ENCODE peak calls at places on chromosomes 11 and 22, in seven cellular contexts. One of them, this sample, is unnamed.

GRCh38 chr11:66625752-66626149 is 9.3 kb downstream of the RBM14 start:
- DNase-seq in hippocampal formation: no peak
- DNase-seq in activated CD4-positive, CD25-positive, alpha-beta regulatory T cell: no peak
- DNase-seq in NCI-H460: no peak
- DNase-seq in fibroblast of the aortic adventitia: no peak
- DNase-seq in pulmonary artery endothelial cell: no peak
- DNase-seq in NCI-H510A: no peak
- DNase-seq in this sample: no peak

GRCh38 chr11:127106142-127106541 is 105.6 kb upstream of the KIRREL3 start:
- DNase-seq in hippocampal formation: no peak
- DNase-seq in activated CD4-positive, CD25-positive, alpha-beta regulatory T cell: no peak
- DNase-seq in NCI-H460: no peak
- DNase-seq in fibroblast of the aortic adventitia: peak; percentile 2
- DNase-seq in pulmonary artery endothelial cell: no peak
- DNase-seq in NCI-H510A: peak; percentile 97
- DNase-seq in this sample: peak; percentile 72

GRCh38 chr11:6498121-6498520 is 1.0 kb downstream of the DNHD1 start:
- DNase-seq in hippocampal formation: no peak
- DNase-seq in activated CD4-positive, CD25-positive, alpha-beta regulatory T cell: no peak
- DNase-seq in NCI-H460: no peak
- DNase-seq in fibroblast of the aortic adventitia: peak; percentile 91
- DNase-seq in pulmonary artery endothelial cell: no peak
- DNase-seq in NCI-H510A: no peak
- DNase-seq in this sample: no peak

GRCh38 chr11:31817621-31818493 is 6.7 kb upstream of the PAX6 start:
- DNase-seq in hippocampal formation: no peak
- DNase-seq in activated CD4-positive, CD25-positive, alpha-beta regulatory T cell: no peak
- DNase-seq in NCI-H460: no peak
- DNase-seq in fibroblast of the aortic adventitia: no peak
- DNase-seq in pulmonary artery endothelial cell: no peak
- DNase-seq in NCI-H510A: no peak
- DNase-seq in this sample: no peak

GRCh38 chr11:134126197-134126822 is 57.4 kb downstream of the JAM3 start:
- DNase-seq in hippocampal formation: peak; percentile 90
- DNase-seq in activated CD4-positive, CD25-positive, alpha-beta regulatory T cell: no peak
- DNase-seq in NCI-H460: no peak
- DNase-seq in fibroblast of the aortic adventitia: peak; percentile 68
- DNase-seq in pulmonary artery endothelial cell: peak; percentile 36
- DNase-seq in NCI-H510A: no peak
- DNase-seq in this sample: no peak

GRCh38 chr22:31212783-31213626 is 907 bp downstream of the LIMK2 start:
- DNase-seq in hippocampal formation: no peak
- DNase-seq in activated CD4-positive, CD25-positive, alpha-beta regulatory T cell: no peak
- DNase-seq in NCI-H460: no peak
- DNase-seq in fibroblast of the aortic adventitia: no peak
- DNase-seq in pulmonary artery endothelial cell: no peak
- DNase-seq in NCI-H510A: no peak
- DNase-seq in this sample: no peak

GRCh38 chr22:32325416-32325801 is 32.3 kb upstream of the RFPL3 start:
- DNase-seq in hippocampal formation: no peak
- DNase-seq in activated CD4-positive, CD25-positive, alpha-beta regulatory T cell: no peak
- DNase-seq in NCI-H460: no peak
- DNase-seq in fibroblast of the aortic adventitia: no peak
- DNase-seq in pulmonary artery endothelial cell: no peak
- DNase-seq in NCI-H510A: no peak
- DNase-seq in this sample: no peak

GRCh38 chr11:74669311-74670160 is 61.7 kb downstream of the CHRDL2 start:
- DNase-seq in hippocampal formation: no peak
- DNase-seq in activated CD4-positive, CD25-positive, alpha-beta regulatory T cell: no peak
- DNase-seq in NCI-H460: no peak
- DNase-seq in fibroblast of the aortic adventitia: no peak
- DNase-seq in pulmonary artery endothelial cell: no peak
- DNase-seq in NCI-H510A: no peak
- DNase-seq in this sample: no peak

GRCh38 chr11:75090778-75091177 is 5.9 kb downstream of the OR2AT4 start:
- DNase-seq in hippocampal formation: no peak
- DNase-seq in activated CD4-positive, CD25-positive, alpha-beta regulatory T cell: no peak
- DNase-seq in NCI-H460: no peak
- DNase-seq in fibroblast of the aortic adventitia: no peak
- DNase-seq in pulmonary artery endothelial cell: no peak
- DNase-seq in NCI-H510A: no peak
- DNase-seq in this sample: no peak

This sample was measured in NCI-H2107.